ENCODE peak calls at places on chromosomes 16 and 17, in ten cellular contexts. Z is T-helper 2 cell; D is Right ventricle myocardium superior; R is kidney tubule cell; J is lower lobe of right lung; N is NCI-H146; H is fibroblast of the conjunctiva; X is stomach; A is CD8-positive, alpha-beta memory T cell; Y is activated T-cell treated with anti-CD3 and anti-CD28 coated beads for 1 hour. S is an unnamed sample.

GRCh38 chr16:80828495-80828894 is 24.1 kb upstream of the CDYL2 start:
- DNase-seq in R (no peak), Z (no peak), N (no peak), X (no peak), Y (no peak), A (no peak), H (no peak), D (no peak), J (no peak), S (no peak)

GRCh38 chr16:1494711-1495110 is 1.6 kb downstream of the TELO2 start:
- DNase-seq in Z (no peak), D (peak), R (no peak), H (no peak), A (no peak), N (no peak), J (peak), X (no peak), Y (no peak), S (no peak)

GRCh38 chr17:73600103-73600871 is 44.0 kb downstream of the SDK2 start:
- DNase-seq in A (no peak), N (no peak), X (no peak), Z (no peak), Y (no peak), R (no peak), J (no peak), H (peak), D (peak), S (no peak)

GRCh38 chr17:75614006-75614405 is 19.2 kb upstream of the SMIM5 start:
- DNase-seq in X (no peak), R (no peak), A (no peak), Z (no peak), Y (no peak), J (no peak), D (no peak), N (no peak), H (no peak), S (no peak)

GRCh38 chr16:10039220-10040096 is 142.8 kb downstream of the GRIN2A start:
- DNase-seq in R (peak), X (no peak), J (no peak), N (no peak), D (no peak), H (no peak), A (no peak), Y (no peak), Z (no peak), S (peak)

GRCh38 chr17:8995711-8996110 is 25.6 kb upstream of the NTN1 start:
- DNase-seq in H (no peak), N (peak), R (no peak), Y (no peak), Z (no peak), D (no peak), A (no peak), J (no peak), X (no peak), S (no peak)

GRCh38 chr16:84593825-84594724 is 23.8 kb downstream of the COTL1 start:
- DNase-seq in X (peak), J (peak), D (peak), Y (peak), A (peak), Z (peak), N (no peak), H (no peak), R (peak), S (peak)

GRCh38 chr17:45299311-45299710 is 17.5 kb downstream of the MAP3K14 start:
- DNase-seq in A (no peak), H (no peak), Z (no peak), J (no peak), N (no peak), X (no peak), Y (no peak), R (peak), D (peak), S (peak)

GRCh38 chr17:40648326-40648968 is 829 bp upstream of the SMARCE1 start:
- DNase-seq in D (peak), A (no peak), X (peak), J (no peak), H (no peak), N (peak), R (no peak), Z (no peak), Y (no peak), S (no peak)

GRCh38 chr16:89113661-89114060 is 20.0 kb downstream of the ACSF3 start:
- DNase-seq in X (no peak), Y (no peak), Z (no peak), H (no peak), D (no peak), N (no peak), J (peak), A (no peak), R (no peak), S (no peak)

GRCh38 chr16:1093284-1094123 is 2.5 kb downstream of the C1QTNF8 start:
- DNase-seq in Y (no peak), Z (no peak), N (peak), A (no peak), H (no peak), J (no peak), R (no peak), D (peak), X (no peak), S (no peak)

GRCh38 chr16:50603206-50604064 is 55.2 kb downstream of the NKD1 start:
- DNase-seq in Y (no peak), H (peak), X (no peak), J (no peak), R (no peak), D (peak), Z (no peak), N (no peak), A (no peak), S (no peak)

GRCh38 chr17:79000396-79001189 is 9.0 kb downstream of the CANT1 start:
- DNase-seq in D (peak), X (no peak), J (no peak), Z (no peak), Y (no peak), N (no peak), H (no peak), A (no peak), R (no peak), S (no peak)

GRCh38 chr17:12591336-12591735 is 74.4 kb upstream of the MYOCD start:
- DNase-seq in R (peak), Z (no peak), A (no peak), X (no peak), J (no peak), D (no peak), Y (no peak), N (no peak), H (no peak), S (no peak)

GRCh38 chr17:47895254-47895855 is 681 bp upstream of the SP2 start:
- DNase-seq in Y (no peak), D (peak), N (peak), H (no peak), X (peak), A (no peak), Z (no peak), J (peak), R (peak), S (peak)

GRCh38 chr16:85062303-85062702 is 34.7 kb downstream of the KIAA0513 start:
- DNase-seq in X (no peak), A (no peak), J (no peak), Y (no peak), N (no peak), H (no peak), Z (no peak), R (no peak), D (no peak), S (no peak)

GRCh38 chr17:46169913-46170312 is 23.3 kb downstream of the KANSL1 start:
- DNase-seq in R (no peak), A (no peak), X (no peak), J (no peak), H (no peak), D (no peak), Z (no peak), N (no peak), Y (no peak), S (no peak)

GRCh38 chr17:75941442-75941819 is 589 bp upstream of the FBF1 start:
- DNase-seq in R (no peak), A (no peak), X (no peak), J (no peak), Z (no peak), H (no peak), Y (no peak), N (no peak), D (no peak), S (no peak)

GRCh38 chr16:89845417-89845816 is 17.1 kb downstream of the SPIRE2 start:
- DNase-seq in N (no peak), R (no peak), Z (peak), H (no peak), D (no peak), J (no peak), X (no peak), A (peak), Y (no peak), S (no peak)

GRCh38 chr17:7260601-7261376 is 1.5 kb downstream of the CLDN7 start:
- DNase-seq in Y (no peak), R (peak), X (peak), Z (no peak), N (peak), J (peak), A (peak), H (no peak), D (peak), S (no peak)

GRCh38 chr16:8173111-8173644 is 417.1 kb downstream of the TMEM114 start:
- DNase-seq in N (peak), X (peak), J (peak), R (peak), Z (no peak), Y (no peak), A (no peak), D (peak), H (peak), S (peak)

GRCh38 chr17:19812407-19812806 is 55.3 kb downstream of the ULK2 start:
- DNase-seq in Y (no peak), N (no peak), A (peak), Z (no peak), R (no peak), J (no peak), H (peak), D (no peak), X (no peak), S (peak)

GRCh38 chr17:27776882-27777624 is 23.3 kb downstream of the NOS2 start:
- DNase-seq in X (no peak), R (peak), N (no peak), A (no peak), D (no peak), J (peak), Z (no peak), Y (no peak), H (no peak), S (no peak)

GRCh38 chr17:83055911-83056582 is 23.4 kb upstream of the METRNL start:
- DNase-seq in Z (no peak), J (no peak), A (no peak), N (no peak), D (no peak), Y (no peak), X (peak), R (peak), H (peak), S (no peak)

GRCh38 chr17:43528988-43529814 is 16.9 kb downstream of the ETV4 start:
- DNase-seq in A (no peak), Y (no peak), R (no peak), N (no peak), J (no peak), X (no peak), H (no peak), Z (no peak), D (no peak), S (no peak)

GRCh38 chr16:21167929-21168602 is 9.6 kb downstream of the LDAF1 start:
- DNase-seq in J (no peak), D (no peak), N (no peak), Z (no peak), R (no peak), H (no peak), Y (no peak), A (no peak), X (no peak), S (no peak)

GRCh38 chr16:85968041-85968920 is 69.3 kb downstream of the IRF8 start:
- DNase-seq in H (no peak), J (peak), Z (no peak), A (no peak), X (no peak), D (no peak), R (no peak), N (no peak), Y (no peak), S (no peak)

GRCh38 chr17:9484789-9485188 is 90.8 kb downstream of the STX8 start:
- DNase-seq in D (no peak), Z (no peak), J (no peak), N (no peak), R (peak), Y (no peak), H (no peak), A (no peak), X (no peak), S (no peak)

GRCh38 chr17:13704333-13704732 is 102.6 kb upstream of the HS3ST3A1 start:
- DNase-seq in Y (no peak), X (no peak), R (peak), H (no peak), D (no peak), N (no peak), A (no peak), J (no peak), Z (no peak), S (no peak)

GRCh38 chr16:3690470-3690918 is 26.8 kb downstream of the TRAP1 start:
- DNase-seq in J (peak), Y (peak), X (peak), R (peak), A (peak), H (peak), N (peak), D (peak), Z (peak), S (peak)

GRCh38 chr16:26430618-26431017 is 636.1 kb upstream of the C16orf82 start:
- DNase-seq in Y (no peak), J (no peak), N (no peak), A (no peak), H (no peak), Z (no peak), R (no peak), D (no peak), X (no peak), S (no peak)

GRCh38 chr17:79362086-79362995 is 248.5 kb downstream of the RBFOX3 start:
- DNase-seq in X (no peak), H (no peak), A (no peak), R (no peak), D (peak), J (no peak), N (no peak), Z (no peak), Y (no peak), S (no peak)

GRCh38 chr16:13391337-13391736 is 489.9 kb downstream of the SHISA9 start:
- DNase-seq in D (no peak), J (no peak), N (no peak), H (no peak), Y (no peak), A (no peak), X (no peak), Z (no peak), R (no peak), S (no peak)

GRCh38 chr16:82782715-82783251 is 156.0 kb downstream of the CDH13 start:
- DNase-seq in N (no peak), H (no peak), Z (no peak), Y (no peak), J (no peak), R (no peak), D (peak), X (no peak), A (no peak), S (no peak)

GRCh38 chr16:67857547-67858233 is 10.2 kb upstream of the CENPT start:
- DNase-seq in H (peak), D (peak), Z (peak), N (peak), X (peak), R (peak), Y (peak), J (peak), A (no peak), S (no peak)

GRCh38 chr17:51322390-51323029 is 62.2 kb downstream of the UTP18 start:
- DNase-seq in A (no peak), H (peak), X (no peak), D (no peak), Y (no peak), J (no peak), R (peak), Z (no peak), N (peak), S (peak)

GRCh38 chr16:46729326-46729995 is 18.7 kb downstream of the MYLK3 start:
- DNase-seq in X (no peak), D (no peak), J (no peak), Z (no peak), A (no peak), R (no peak), H (no peak), Y (no peak), N (no peak), S (no peak)

GRCh38 chr16:71883193-71883848 is 661 bp downstream of the ZNF821 start:
- DNase-seq in H (no peak), J (peak), X (no peak), N (peak), Y (peak), D (no peak), R (peak), A (peak), Z (peak), S (peak)

GRCh38 chr17:3794890-3795757 is 5.9 kb downstream of the ITGAE start:
- DNase-seq in N (peak), Y (no peak), J (no peak), R (peak), Z (peak), X (no peak), D (no peak), H (no peak), A (peak), S (no peak)

S was measured in midbrain.